ENCODE peak calls at places on chromosomes 3 and 15, in seven cellular contexts. E, Q, H, C, Y, R and T are unnamed samples.

GRCh38 chr3:191721390-191721801 is 260.4 kb downstream of the PYDC2 start:
- DNase-seq in E (peak), Q (no peak), H (no peak), C (peak), Y (no peak), R (no peak), T (no peak)

GRCh38 chr3:178436773-178437172 is 99.5 kb upstream of the KCNMB2 start:
- DNase-seq in E (no peak), Q (no peak), H (no peak), C (no peak), Y (peak), R (peak), T (no peak)

GRCh38 chr3:123951522-123952447 is 9.2 kb downstream of the CCDC14 start:
- DNase-seq in E (no peak), Q (no peak), H (no peak), C (no peak), Y (no peak), R (no peak), T (no peak)

GRCh38 chr3:146160233-146160963 is 586 bp downstream of the PLOD2 start:
- DNase-seq in E (peak), Q (peak), H (peak), C (peak), Y (peak), R (peak), T (peak)

GRCh38 chr3:101940521-101940992 is 91.2 kb downstream of the NFKBIZ start:
- DNase-seq in E (no peak), Q (no peak), H (no peak), C (peak), Y (peak), R (peak), T (peak)

GRCh38 chr15:40891810-40892448 is 2.3 kb upstream of the VPS18 start:
- DNase-seq in E (peak), Q (peak), H (no peak), C (no peak), Y (peak), R (peak), T (peak)

GRCh38 chr15:57476533-57476975 is 100.2 kb downstream of the CGNL1 start:
- DNase-seq in E (peak), Q (no peak), H (no peak), C (no peak), Y (peak), R (peak), T (no peak)

GRCh38 chr15:70478251-70478990 is 284.9 kb downstream of the UACA start:
- DNase-seq in E (no peak), Q (no peak), H (no peak), C (no peak), Y (no peak), R (no peak), T (peak)

GRCh38 chr15:40722934-40723333 is 28.0 kb downstream of the RAD51 start:
- DNase-seq in E (no peak), Q (no peak), H (no peak), C (no peak), Y (no peak), R (no peak), T (no peak)

GRCh38 chr3:132536442-132537153 is 60.5 kb upstream of the ACKR4 start:
- DNase-seq in E (peak), Q (no peak), H (no peak), C (no peak), Y (peak), R (no peak), T (no peak)

GRCh38 chr15:44397869-44398268 is 29.6 kb upstream of the CTDSPL2 start:
- DNase-seq in E (no peak), Q (no peak), H (no peak), C (no peak), Y (no peak), R (no peak), T (no peak)

GRCh38 chr15:47964229-47964628 is 156.6 kb upstream of the SLC24A5 start:
- DNase-seq in E (no peak), Q (no peak), H (no peak), C (no peak), Y (no peak), R (no peak), T (no peak)

GRCh38 chr3:71064288-71064975 is 519.1 kb downstream of the FOXP1 start:
- DNase-seq in E (peak), Q (peak), H (no peak), C (peak), Y (peak), R (peak), T (no peak)

GRCh38 chr3:184788751-184789150 is 23.2 kb upstream of the VPS8 start:
- DNase-seq in E (no peak), Q (no peak), H (no peak), C (no peak), Y (no peak), R (no peak), T (no peak)

GRCh38 chr3:23739536-23739935 is 66.2 kb upstream of the UBE2E1 start:
- DNase-seq in E (no peak), Q (no peak), H (no peak), C (no peak), Y (peak), R (peak), T (no peak)

GRCh38 chr15:46461416-46461815 is 826.6 kb downstream of the SQOR start:
- DNase-seq in E (peak), Q (no peak), H (no peak), C (no peak), Y (peak), R (no peak), T (no peak)

GRCh38 chr3:110243081-110243480 is 828.5 kb upstream of the NECTIN3 start:
- DNase-seq in E (no peak), Q (no peak), H (no peak), C (no peak), Y (peak), R (peak), T (no peak)

GRCh38 chr3:119901148-119901547 is 119.2 kb downstream of the NR1I2 start:
- DNase-seq in E (no peak), Q (no peak), H (no peak), C (no peak), Y (no peak), R (no peak), T (no peak)

GRCh38 chr15:30030350-30030749 is 52.4 kb upstream of the GOLGA8J start:
- DNase-seq in E (no peak), Q (no peak), H (no peak), C (no peak), Y (no peak), R (no peak), T (no peak)

GRCh38 chr3:54712539-54712938 is 215.3 kb downstream of the LRTM1 start:
- DNase-seq in E (no peak), Q (no peak), H (no peak), C (peak), Y (peak), R (no peak), T (no peak)

GRCh38 chr3:49255686-49256085 is 21.3 kb downstream of the C3orf62 start:
- DNase-seq in E (no peak), Q (no peak), H (no peak), C (no peak), Y (no peak), R (no peak), T (no peak)

DNA sequence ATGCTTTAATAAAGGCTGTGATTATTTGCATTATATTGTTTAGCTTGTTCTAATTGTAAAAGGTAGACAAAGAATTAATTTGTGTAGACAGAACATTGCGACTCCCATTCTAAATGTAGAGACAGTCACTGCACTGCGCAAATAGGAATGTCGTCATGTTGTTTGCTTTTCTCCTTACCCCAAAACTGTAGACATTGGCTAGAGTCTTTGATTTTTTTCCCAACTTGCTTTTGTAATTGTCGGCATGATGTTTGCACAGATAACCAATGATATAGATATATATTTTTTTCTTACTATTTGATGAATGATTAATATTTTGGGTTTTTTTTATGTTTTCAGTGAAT is 97.7 kb upstream of the SNRPN start:
- DNase-seq in E (no peak), Q (no peak), H (no peak), C (no peak), Y (no peak), R (peak), T (no peak)
- H3K4me3 ChIP-seq in E (no peak), Q (no peak), H (peak), C (peak), Y (no peak), R (peak), T (no peak)

DNA sequence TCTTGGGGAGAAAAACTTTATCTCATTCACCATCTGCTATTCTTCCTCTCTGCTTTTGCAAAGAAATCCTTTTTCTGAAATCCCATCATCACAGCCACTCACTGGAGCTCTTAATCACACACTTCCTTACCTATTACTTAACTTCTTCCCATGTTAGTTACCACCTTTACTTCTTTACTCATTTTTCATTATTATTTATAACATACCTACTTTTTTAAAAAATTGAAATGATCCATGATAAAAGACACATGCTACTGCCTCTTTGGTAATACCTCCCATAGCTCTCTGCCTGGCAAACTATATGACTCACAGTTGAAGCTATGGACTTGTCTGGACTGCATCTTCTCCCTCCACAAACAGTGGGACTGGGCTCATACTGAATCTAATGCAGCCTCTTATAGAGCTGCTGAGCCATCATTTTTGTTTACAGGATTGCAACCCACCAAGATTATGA is 150.3 kb downstream of the TNIK start:
- DNase-seq in E (no peak), Q (no peak), H (no peak), C (no peak), Y (peak), R (peak), T (peak)
- TF ChIP-seq CTCF in E (no peak), Q (no peak), H (no peak), C (no peak), Y (no peak), R (no peak), T (no peak)

GRCh38 chr3:30553641-30554316 is 52.6 kb upstream of the TGFBR2 start:
- DNase-seq in E (no peak), Q (no peak), H (no peak), C (no peak), Y (no peak), R (no peak), T (no peak)
- H3K4me3 ChIP-seq in E (no peak), Q (no peak), H (no peak), C (no peak), Y (no peak), R (no peak), T (no peak)

GRCh38 chr3:51959651-51960050 is 4.5 kb downstream of the GPR62 start:
- DNase-seq in E (no peak), Q (no peak), H (no peak), C (no peak), Y (no peak), R (no peak), T (no peak)
- TF ChIP-seq CTCF in E (no peak), Q (no peak), H (no peak), C (no peak), Y (no peak), R (no peak), T (no peak)

DNA sequence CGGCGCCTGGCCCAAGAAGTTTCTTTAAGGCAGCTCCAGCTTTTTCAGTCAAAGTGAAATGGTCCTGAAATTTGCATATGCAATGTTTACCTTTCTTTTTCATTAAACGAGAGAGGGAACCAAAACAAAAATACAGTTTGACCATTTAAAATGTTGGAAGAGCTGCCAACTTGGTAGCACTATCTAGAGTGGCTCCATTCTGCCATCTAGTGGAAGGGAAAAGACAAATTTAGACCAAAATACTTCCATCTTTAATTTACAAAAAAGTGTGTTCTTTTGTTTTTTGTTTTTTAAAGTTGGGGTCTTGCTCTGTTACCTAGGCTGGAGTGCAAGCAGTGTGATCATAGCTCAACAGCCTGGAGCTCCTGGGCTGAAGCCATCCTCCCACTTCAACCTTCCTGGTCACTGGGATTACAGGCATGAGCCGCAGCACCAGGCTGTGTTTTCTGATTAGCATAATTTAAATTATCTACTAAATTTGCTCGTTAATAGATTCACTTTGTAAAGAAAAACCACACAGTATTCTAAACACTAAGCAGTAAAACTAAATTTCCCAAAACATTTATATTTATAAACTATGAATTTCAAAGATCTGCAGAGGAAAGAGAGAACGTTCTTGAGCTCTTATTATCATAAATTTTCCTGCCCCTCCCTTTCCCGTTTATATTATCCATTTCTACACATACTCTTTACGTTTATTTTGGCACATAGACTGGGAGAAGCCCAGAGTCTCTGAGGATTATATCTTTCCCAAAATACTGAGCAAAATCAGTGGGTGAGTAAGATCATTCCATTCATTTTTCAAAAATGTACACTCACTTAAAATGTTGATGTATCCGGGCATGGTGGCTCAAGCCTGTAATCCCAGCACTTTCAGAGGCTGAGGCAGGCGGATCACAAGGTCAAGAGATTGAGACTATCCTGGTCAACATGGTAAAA is 15.4 kb upstream of the RFC4 start:
- DNase-seq in E (peak), Q (no peak), H (no peak), C (no peak), Y (peak), R (peak), T (peak)
- H3K4me3 ChIP-seq in E (no peak), Q (no peak), H (no peak), C (no peak), Y (no peak), R (peak), T (no peak)